ENCODE peak calls at places on chromosomes 12 and 14, in four cellular contexts. N is SK-N-SH, P is HepG2, S is GM12878. X is an unnamed sample.

GRCh38 chr12:79409562-79409961 is 281.2 kb downstream of the PAWR start:
- DNase-seq in N (no peak), P (no peak), S (no peak), X (no peak)

GRCh38 chr14:33432407-33433023 is 493.8 kb downstream of the NPAS3 start:
- DNase-seq in N (no peak), P (peak; percentile 42), S (no peak), X (no peak)

GRCh38 chr14:24984846-24985589 is 64.9 kb downstream of the STXBP6 start:
- DNase-seq in N (no peak), P (no peak), S (no peak), X (no peak)

GRCh38 chr14:102697125-102697900 is 79.9 kb upstream of the TRAF3 start:
- DNase-seq in N (no peak), P (peak; percentile 83), S (no peak), X (no peak)

GRCh38 chr14:31977001-31977556 is 100.0 kb upstream of the ARHGAP5 start:
- DNase-seq in N (peak; percentile 47), P (no peak), S (no peak), X (no peak)

GRCh38 chr14:24879661-24880381 is 170.1 kb downstream of the STXBP6 start:
- DNase-seq in N (no peak), P (no peak), S (no peak), X (no peak)

GRCh38 chr12:108324678-108325358 is 14.3 kb downstream of the CMKLR1 start:
- DNase-seq in N (no peak), P (no peak), S (no peak), X (no peak)

GRCh38 chr12:49748800-49749199 is 7.4 kb downstream of the TMBIM6 start:
- DNase-seq in N (no peak), P (no peak), S (no peak), X (no peak)

GRCh38 chr14:97180304-97181200 is 383.4 kb downstream of the VRK1 start:
- DNase-seq in N (no peak), P (peak; percentile 25), S (no peak), X (peak; percentile 88)

GRCh38 chr14:50339178-50339804 is 27.2 kb downstream of the DMAC2L start:
- DNase-seq in N (no peak), P (no peak), S (no peak), X (no peak)

GRCh38 chr12:1457901-1458300 is 136.5 kb downstream of the FBXL14 start:
- DNase-seq in N (no peak), P (no peak), S (no peak), X (no peak)

GRCh38 chr12:114499338-114499737 is 93.4 kb upstream of the TBX5 start:
- DNase-seq in N (no peak), P (no peak), S (no peak), X (no peak)

GRCh38 chr12:896031-896430 is 53.5 kb downstream of the RAD52 start:
- DNase-seq in N (no peak), P (no peak), S (no peak), X (no peak)

GRCh38 chr12:18886962-18887361 is 149.0 kb downstream of the CAPZA3 start:
- DNase-seq in N (no peak), P (no peak), S (no peak), X (no peak)

GRCh38 chr14:31966896-31967668 is 110.0 kb upstream of the ARHGAP5 start:
- DNase-seq in N (no peak), P (no peak), S (no peak), X (no peak)

GRCh38 chr12:53550595-53550994 is 43.3 kb upstream of the NPFF start:
- DNase-seq in N (no peak), P (no peak), S (no peak), X (no peak)

GRCh38 chr14:99476864-99477263 is 3.8 kb downstream of the SETD3 start:
- DNase-seq in N (no peak), P (no peak), S (no peak), X (no peak)

GRCh38 chr12:57218030-57218853 is 1.6 kb downstream of the NXPH4 start:
- DNase-seq in N (peak; percentile 50), P (no peak), S (no peak), X (no peak)

GRCh38 chr12:132167610-132168310 is 23.5 kb downstream of the NOC4L start:
- DNase-seq in N (no peak), P (no peak), S (no peak), X (no peak)

GRCh38 chr12:75177997-75178396 is 31.6 kb downstream of the KCNC2 start:
- DNase-seq in N (no peak), P (peak; percentile 7), S (no peak), X (peak; percentile 86)

DNA sequence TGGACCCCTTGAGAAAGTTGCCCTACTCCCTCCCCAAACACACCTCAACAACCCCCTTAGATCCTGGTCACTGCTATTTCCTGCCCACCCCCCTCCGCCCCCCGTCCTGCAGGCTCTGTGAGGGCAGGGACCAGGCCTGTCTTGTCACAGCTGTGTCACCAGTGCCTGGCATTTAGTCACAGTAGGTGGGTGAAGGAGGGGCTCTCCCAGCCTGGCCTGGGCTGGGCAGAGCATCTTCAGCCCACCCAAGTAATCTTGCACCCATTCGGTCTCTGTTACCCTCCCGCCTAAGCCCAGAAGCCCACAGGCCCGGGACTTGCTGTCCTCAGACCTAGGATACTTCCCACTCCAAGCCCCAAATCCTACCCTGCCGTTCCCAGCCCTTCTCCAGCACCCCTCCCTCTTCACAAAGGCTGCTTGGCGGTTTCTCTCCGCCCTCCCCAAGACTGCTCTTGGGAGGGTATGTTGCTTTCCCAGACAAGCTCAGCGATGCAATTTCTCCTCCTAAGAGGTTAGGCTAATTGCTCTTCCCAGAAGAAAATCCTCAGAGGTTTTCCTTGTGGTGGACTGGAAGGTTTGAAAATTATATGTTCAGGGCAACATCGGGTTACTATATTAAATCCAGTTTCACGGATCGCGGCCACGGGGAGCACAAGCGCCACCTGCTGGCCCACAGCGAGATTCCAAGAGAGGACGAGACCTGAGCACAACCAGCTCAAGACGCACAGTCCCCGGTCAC is 50.8 kb upstream of the ZFP36L1 start:
- DNase-seq in N (peak; percentile 77), P (no peak), S (no peak), X (peak; percentile 58)
- TF ChIP-seq REST in N (no peak), P (no peak), S (no peak), X (no peak)

GRCh38 chr14:55518391-55518790 is 61.6 kb upstream of the KTN1 start:
- DNase-seq in N (no peak), P (no peak), S (no peak), X (no peak)
- TF ChIP-seq YY1 in N (no peak), P (no peak), S (no peak), X (no peak)

GRCh38 chr12:24705741-24706358 is 243.1 kb downstream of the BCAT1 start:
- DNase-seq in N (no peak), P (no peak), S (peak; percentile 80), X (no peak)
- TF ChIP-seq REST in N (no peak), P (no peak), S (no peak), X (no peak)

GRCh38 chr12:124472690-124473279 is 94.6 kb downstream of the NCOR2 start:
- DNase-seq in N (no peak), P (no peak), S (no peak), X (no peak)

GRCh38 chr12:124476011-124476400 is 91.4 kb downstream of the NCOR2 start:
- DNase-seq in N (no peak), P (no peak), S (no peak), X (no peak)

GRCh38 chr12:124477109-124477915 is 90.1 kb downstream of the NCOR2 start:
- DNase-seq in N (no peak), P (no peak), S (peak; percentile 59), X (no peak)

GRCh38 chr12:124475295-124476010 is 92.0 kb downstream of the NCOR2 start:
- DNase-seq in N (no peak), P (no peak), S (no peak), X (no peak)

GRCh38 chr12:124474709-124475108 is 92.7 kb downstream of the NCOR2 start:
- DNase-seq in N (no peak), P (no peak), S (no peak), X (no peak)
- TF ChIP-seq YY1 in N (no peak), P (no peak), S (no peak), X (no peak)

GRCh38 chr12:89364631-89365030 is 12.3 kb upstream of the DUSP6 start:
- DNase-seq in N (no peak), P (no peak), S (no peak), X (no peak)
- TF ChIP-seq REST in N (peak; percentile 89), P (peak; percentile 77), S (peak; percentile 26), X (peak; percentile 39)

GRCh38 chr12:129459886-129460285 is 443.9 kb downstream of the TMEM132D start:
- DNase-seq in N (no peak), P (no peak), S (no peak), X (no peak)
- TF ChIP-seq YY1 in N (no peak), P (no peak), S (no peak), X (no peak)

GRCh38 chr12:87760943-87761342 is 268.3 kb downstream of the C12orf50 start:
- DNase-seq in N (no peak), P (no peak), S (no peak), X (no peak)
- TF ChIP-seq REST in N (peak; percentile 86), P (no peak), S (no peak), X (peak; percentile 33)

DNA sequence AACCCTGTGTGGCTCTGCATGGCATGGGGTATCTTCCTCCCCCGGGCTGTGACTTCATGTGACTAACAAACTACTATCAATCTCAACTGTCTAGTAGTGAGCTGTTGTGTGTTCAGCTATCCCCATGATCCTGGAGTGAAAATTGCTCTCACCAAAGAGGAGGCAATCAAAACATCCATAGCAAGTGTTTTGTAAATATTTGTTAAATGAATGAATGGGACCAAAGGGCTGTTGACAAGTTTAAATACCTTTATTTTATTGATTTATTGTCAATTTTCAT is 138.1 kb upstream of the CPM start:
- DNase-seq in N (no peak), P (no peak), S (no peak), X (no peak)
- TF ChIP-seq YY1 in N (no peak), P (no peak), S (no peak), X (no peak)

DNA sequence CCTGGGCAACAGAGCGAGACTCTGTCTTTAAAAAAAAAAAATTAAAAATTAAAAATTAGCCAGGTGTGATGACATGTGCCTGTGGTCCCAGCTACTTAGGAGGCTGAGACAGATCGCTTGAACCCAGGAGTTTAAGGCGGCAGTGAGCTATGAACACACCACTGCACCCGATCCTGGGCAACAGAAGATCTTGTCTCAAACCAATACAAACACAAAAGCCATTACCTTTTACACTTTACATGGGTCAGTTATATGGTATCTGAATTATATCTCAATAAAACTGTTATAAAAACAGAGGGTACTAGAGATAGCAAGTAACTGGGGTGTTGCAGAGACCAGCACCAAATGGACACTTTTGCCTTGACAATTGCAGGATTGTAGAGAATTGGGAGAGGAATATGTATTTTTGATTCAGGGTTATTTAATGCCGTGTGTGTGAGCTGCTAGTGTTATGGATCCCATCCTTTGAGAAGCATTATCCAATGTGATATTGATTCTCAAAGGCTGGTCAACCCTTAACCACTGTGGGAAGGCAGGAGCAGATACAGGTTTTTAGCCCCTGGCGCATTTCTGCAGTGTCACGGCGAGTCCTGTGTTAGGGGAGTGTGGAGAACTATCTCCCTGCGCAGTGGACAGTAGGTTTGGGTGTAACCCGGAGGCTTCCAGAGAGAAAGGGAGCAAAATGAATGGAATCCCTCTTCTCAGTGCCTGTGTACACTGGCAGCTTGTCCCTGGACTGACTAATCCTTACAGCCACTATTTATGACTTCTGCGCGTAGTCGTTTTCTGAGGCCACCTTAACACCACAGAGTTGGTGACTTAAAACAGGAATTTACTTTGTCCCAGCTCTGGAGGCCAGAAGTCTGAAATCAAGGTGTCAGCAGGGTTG is 4.3 kb downstream of the PSMD9 start:
- DNase-seq in N (no peak), P (no peak), S (no peak), X (no peak)
- TF ChIP-seq REST in N (no peak), P (no peak), S (no peak), X (no peak)